ENCODE peak calls at places on chromosome 7, in four cellular contexts. One of them, this sample, is unnamed.

GRCh38 chr7:31948041-31948440 is 122.2 kb downstream of the PDE1C start:
- DNase-seq in dorsolateral prefrontal cortex: no peak
- DNase-seq in A673: no peak
- DNase-seq in kidney epithelial cell: peak
- DNase-seq in this sample: peak

GRCh38 chr7:154553711-154554265 is 449.1 kb downstream of the PAXIP1 start:
- DNase-seq in dorsolateral prefrontal cortex: no peak
- DNase-seq in kidney epithelial cell: no peak
- DNase-seq in A673: no peak
- DNase-seq in this sample: no peak

GRCh38 chr7:139571190-139571589 is 47.7 kb downstream of the CLEC2L start:
- DNase-seq in kidney epithelial cell: no peak
- DNase-seq in A673: no peak
- DNase-seq in dorsolateral prefrontal cortex: no peak
- DNase-seq in this sample: no peak

GRCh38 chr7:24135003-24135817 is 148.8 kb upstream of the NPY start:
- DNase-seq in kidney epithelial cell: no peak
- DNase-seq in dorsolateral prefrontal cortex: no peak
- DNase-seq in A673: no peak
- DNase-seq in this sample: no peak

GRCh38 chr7:91636728-91637127 is 243.8 kb downstream of the MTERF1 start:
- DNase-seq in dorsolateral prefrontal cortex: no peak
- DNase-seq in A673: no peak
- DNase-seq in kidney epithelial cell: no peak
- DNase-seq in this sample: no peak

GRCh38 chr7:106126170-106126938 is 14.2 kb upstream of the SYPL1 start:
- DNase-seq in dorsolateral prefrontal cortex: no peak
- DNase-seq in kidney epithelial cell: no peak
- DNase-seq in A673: peak
- DNase-seq in this sample: peak

GRCh38 chr7:41438919-41439882 is 263.7 kb downstream of the INHBA start:
- DNase-seq in kidney epithelial cell: no peak
- DNase-seq in A673: no peak
- DNase-seq in dorsolateral prefrontal cortex: no peak
- DNase-seq in this sample: peak

GRCh38 chr7:28984631-28985030 is 26.5 kb upstream of the TRIL start:
- DNase-seq in kidney epithelial cell: peak
- DNase-seq in A673: peak
- DNase-seq in dorsolateral prefrontal cortex: peak
- DNase-seq in this sample: peak

GRCh38 chr7:142887282-142888015 is 1.9 kb upstream of the TRPV6 start:
- DNase-seq in dorsolateral prefrontal cortex: no peak
- DNase-seq in kidney epithelial cell: no peak
- DNase-seq in A673: no peak
- DNase-seq in this sample: no peak

GRCh38 chr7:29332875-29333482 is 138.4 kb downstream of the CHN2 start:
- DNase-seq in A673: no peak
- DNase-seq in dorsolateral prefrontal cortex: no peak
- DNase-seq in kidney epithelial cell: no peak
- DNase-seq in this sample: no peak

GRCh38 chr7:116426428-116427156 is 72.9 kb upstream of the CAV2 start:
- DNase-seq in dorsolateral prefrontal cortex: no peak
- DNase-seq in kidney epithelial cell: peak
- DNase-seq in A673: peak
- DNase-seq in this sample: peak

GRCh38 chr7:102469351-102469971 is 4.7 kb downstream of the LRWD1 start:
- DNase-seq in A673: no peak
- DNase-seq in kidney epithelial cell: no peak
- DNase-seq in dorsolateral prefrontal cortex: peak
- DNase-seq in this sample: no peak

GRCh38 chr7:114689391-114689790 is 232.5 kb upstream of the MDFIC start:
- DNase-seq in dorsolateral prefrontal cortex: no peak
- DNase-seq in A673: no peak
- DNase-seq in kidney epithelial cell: no peak
- DNase-seq in this sample: no peak

GRCh38 chr7:131502810-131503545 is 53.5 kb downstream of the PODXL start:
- DNase-seq in A673: peak
- DNase-seq in dorsolateral prefrontal cortex: no peak
- DNase-seq in kidney epithelial cell: no peak
- DNase-seq in this sample: peak

GRCh38 chr7:92754756-92755581 is 81.4 kb downstream of the CDK6 start:
- DNase-seq in A673: peak
- DNase-seq in dorsolateral prefrontal cortex: peak
- DNase-seq in kidney epithelial cell: no peak
- DNase-seq in this sample: no peak

GRCh38 chr7:47571355-47572100 is 10.4 kb downstream of the TNS3 start:
- DNase-seq in A673: no peak
- DNase-seq in dorsolateral prefrontal cortex: no peak
- DNase-seq in kidney epithelial cell: peak
- DNase-seq in this sample: peak

GRCh38 chr7:6228865-6229264 is 43.6 kb downstream of the CYTH3 start:
- DNase-seq in A673: peak
- DNase-seq in kidney epithelial cell: no peak
- DNase-seq in dorsolateral prefrontal cortex: no peak
- DNase-seq in this sample: peak

GRCh38 chr7:32158751-32159360 is 88.6 kb upstream of the PDE1C start:
- DNase-seq in kidney epithelial cell: no peak
- DNase-seq in A673: no peak
- DNase-seq in dorsolateral prefrontal cortex: no peak
- DNase-seq in this sample: no peak

GRCh38 chr7:47581821-47582747 is at the start of gene TNS3:
- DNase-seq in dorsolateral prefrontal cortex: no peak
- DNase-seq in kidney epithelial cell: no peak
- DNase-seq in A673: no peak
- DNase-seq in this sample: peak

GRCh38 chr7:56081626-56082340 is 11.0 kb downstream of the PHKG1 start:
- DNase-seq in A673: no peak
- DNase-seq in kidney epithelial cell: no peak
- DNase-seq in dorsolateral prefrontal cortex: no peak
- DNase-seq in this sample: no peak

GRCh38 chr7:44981035-44981706 is 2.4 kb upstream of the MYO1G start:
- DNase-seq in A673: no peak
- DNase-seq in dorsolateral prefrontal cortex: no peak
- DNase-seq in kidney epithelial cell: no peak
- DNase-seq in this sample: no peak

GRCh38 chr7:155913719-155914118 is 101.5 kb upstream of the SHH start:
- DNase-seq in dorsolateral prefrontal cortex: no peak
- DNase-seq in A673: no peak
- DNase-seq in kidney epithelial cell: no peak
- DNase-seq in this sample: no peak

GRCh38 chr7:27156901-27157716 is 634 bp upstream of the HOXA7 start:
- DNase-seq in dorsolateral prefrontal cortex: no peak
- DNase-seq in A673: no peak
- DNase-seq in kidney epithelial cell: no peak
- DNase-seq in this sample: no peak

GRCh38 chr7:55400191-55400590 is 35.1 kb downstream of the LANCL2 start:
- DNase-seq in kidney epithelial cell: no peak
- DNase-seq in A673: no peak
- DNase-seq in dorsolateral prefrontal cortex: no peak
- DNase-seq in this sample: no peak

GRCh38 chr7:135175931-135176330 is 5.4 kb upstream of the CYREN start:
- DNase-seq in dorsolateral prefrontal cortex: no peak
- DNase-seq in A673: no peak
- DNase-seq in kidney epithelial cell: no peak
- DNase-seq in this sample: no peak

GRCh38 chr7:3109516-3109915 is 65.8 kb upstream of the CARD11 start:
- DNase-seq in kidney epithelial cell: no peak
- DNase-seq in dorsolateral prefrontal cortex: no peak
- DNase-seq in A673: no peak
- DNase-seq in this sample: peak

GRCh38 chr7:3117488-3118228 is 74.0 kb upstream of the CARD11 start:
- DNase-seq in dorsolateral prefrontal cortex: no peak
- DNase-seq in kidney epithelial cell: no peak
- DNase-seq in A673: no peak
- DNase-seq in this sample: no peak

GRCh38 chr7:3114917-3115316 is 71.2 kb upstream of the CARD11 start:
- DNase-seq in kidney epithelial cell: no peak
- DNase-seq in dorsolateral prefrontal cortex: no peak
- DNase-seq in A673: no peak
- DNase-seq in this sample: no peak

GRCh38 chr7:3107889-3108570 is 64.4 kb upstream of the CARD11 start:
- DNase-seq in A673: no peak
- DNase-seq in dorsolateral prefrontal cortex: no peak
- DNase-seq in kidney epithelial cell: no peak
- DNase-seq in this sample: no peak

DNA sequence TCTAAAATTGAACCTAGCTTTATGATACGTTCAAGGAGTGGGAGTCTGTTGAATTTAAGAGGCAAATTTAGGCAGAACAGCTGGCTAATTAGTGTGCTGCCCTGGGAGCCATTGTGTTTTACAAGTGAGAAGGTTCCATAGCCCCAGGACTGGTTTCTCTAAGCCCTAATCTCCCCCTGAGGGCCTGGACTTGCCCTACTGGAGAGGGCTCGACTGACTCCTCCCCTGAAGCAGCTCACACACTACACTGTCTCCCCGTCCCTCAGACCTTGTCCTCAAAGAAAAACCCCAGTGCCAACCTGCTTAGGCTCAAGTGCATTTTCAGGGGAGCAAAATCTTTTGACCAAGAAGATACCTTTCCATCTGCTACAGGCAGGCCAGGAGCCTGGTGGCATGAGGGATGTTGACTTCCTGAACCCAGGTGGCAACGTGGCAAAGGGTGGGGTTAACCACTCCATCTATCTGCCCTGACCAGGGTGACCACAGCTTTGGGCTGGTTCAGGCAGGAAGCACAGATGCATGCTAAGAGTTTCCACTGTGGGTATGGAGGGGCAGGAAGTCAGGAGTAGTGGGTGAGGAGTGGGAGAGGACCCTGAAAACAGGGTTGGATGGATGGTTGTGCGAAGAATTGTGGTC is 69.0 kb upstream of the CARD11 start:
- DNase-seq in kidney epithelial cell: no peak
- DNase-seq in dorsolateral prefrontal cortex: no peak
- DNase-seq in A673: peak
- DNase-seq in this sample: no peak
- H3K4me3 ChIP-seq in kidney epithelial cell: no peak
- H3K4me3 ChIP-seq in dorsolateral prefrontal cortex: no peak
- H3K4me3 ChIP-seq in A673: no peak
- H3K4me3 ChIP-seq in this sample: no peak

GRCh38 chr7:100469227-100470044 is 5.4 kb upstream of the SPACDR start:
- DNase-seq in kidney epithelial cell: no peak
- DNase-seq in dorsolateral prefrontal cortex: peak
- DNase-seq in A673: peak
- DNase-seq in this sample: peak

GRCh38 chr7:100465299-100465698 is 1.2 kb upstream of the SPACDR start:
- DNase-seq in dorsolateral prefrontal cortex: no peak
- DNase-seq in A673: no peak
- DNase-seq in kidney epithelial cell: no peak
- DNase-seq in this sample: no peak

GRCh38 chr7:100465702-100466311 is 1.7 kb upstream of the SPACDR start:
- DNase-seq in kidney epithelial cell: peak
- DNase-seq in A673: peak
- DNase-seq in dorsolateral prefrontal cortex: peak
- DNase-seq in this sample: peak

GRCh38 chr7:100466830-100467605 is 3.0 kb upstream of the SPACDR start:
- DNase-seq in A673: no peak
- DNase-seq in dorsolateral prefrontal cortex: no peak
- DNase-seq in kidney epithelial cell: no peak
- DNase-seq in this sample: no peak

DNA sequence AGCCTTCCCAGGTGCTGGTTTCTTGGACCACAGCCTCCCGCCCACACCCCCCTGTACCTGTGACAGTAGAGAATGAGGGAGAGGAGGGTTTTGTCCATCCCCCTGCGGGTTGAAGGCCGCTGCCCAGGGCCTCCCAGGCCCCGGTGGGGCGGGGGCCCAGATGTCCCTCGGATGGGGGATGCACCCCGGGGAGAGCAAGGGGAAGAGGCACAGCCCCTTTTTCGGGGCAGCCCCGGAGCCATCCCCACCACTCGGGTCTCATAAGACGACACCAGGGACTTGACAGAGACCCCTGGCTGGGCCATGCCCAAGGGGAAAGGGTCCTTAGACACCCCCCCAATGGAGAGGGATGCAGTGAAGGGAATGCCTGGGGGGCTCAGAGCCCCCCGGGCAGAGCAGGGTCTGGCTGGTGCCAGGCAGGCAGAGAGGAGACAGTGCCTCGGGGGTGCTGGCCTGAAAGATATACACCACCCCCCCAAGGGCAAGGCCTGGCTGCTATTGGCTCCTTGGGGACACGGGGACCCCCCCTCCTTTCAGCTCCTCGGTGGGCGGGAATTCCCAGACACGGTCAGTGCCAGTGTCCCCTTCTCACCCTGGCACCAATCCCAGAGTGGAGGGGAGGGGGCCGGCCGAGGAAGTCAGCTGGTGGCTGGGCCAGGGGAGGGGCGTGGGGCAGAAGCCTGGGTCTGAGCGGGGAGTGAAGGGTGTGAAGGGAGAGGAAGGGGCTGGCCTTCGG is 3.7 kb upstream of the SPACDR start:
- DNase-seq in dorsolateral prefrontal cortex: peak
- DNase-seq in A673: no peak
- DNase-seq in kidney epithelial cell: no peak
- DNase-seq in this sample: no peak
- TF ChIP-seq CTCF in dorsolateral prefrontal cortex: peak
- TF ChIP-seq CTCF in A673: no peak
- TF ChIP-seq CTCF in kidney epithelial cell: no peak
- TF ChIP-seq CTCF in this sample: no peak

GRCh38 chr7:120949393-120949799 is 1.2 kb upstream of the ING3 start:
- DNase-seq in kidney epithelial cell: no peak
- DNase-seq in A673: peak
- DNase-seq in dorsolateral prefrontal cortex: no peak
- DNase-seq in this sample: no peak

GRCh38 chr7:120950539-120951308 is at the start of gene ING3:
- DNase-seq in dorsolateral prefrontal cortex: peak
- DNase-seq in A673: peak
- DNase-seq in kidney epithelial cell: peak
- DNase-seq in this sample: peak

GRCh38 chr7:120951309-120951706 is 731 bp downstream of the ING3 start:
- DNase-seq in A673: no peak
- DNase-seq in kidney epithelial cell: no peak
- DNase-seq in dorsolateral prefrontal cortex: no peak
- DNase-seq in this sample: no peak

GRCh38 chr7:120951826-120952225 is 1.2 kb downstream of the ING3 start:
- DNase-seq in dorsolateral prefrontal cortex: no peak
- DNase-seq in kidney epithelial cell: no peak
- DNase-seq in A673: no peak
- DNase-seq in this sample: no peak

DNA sequence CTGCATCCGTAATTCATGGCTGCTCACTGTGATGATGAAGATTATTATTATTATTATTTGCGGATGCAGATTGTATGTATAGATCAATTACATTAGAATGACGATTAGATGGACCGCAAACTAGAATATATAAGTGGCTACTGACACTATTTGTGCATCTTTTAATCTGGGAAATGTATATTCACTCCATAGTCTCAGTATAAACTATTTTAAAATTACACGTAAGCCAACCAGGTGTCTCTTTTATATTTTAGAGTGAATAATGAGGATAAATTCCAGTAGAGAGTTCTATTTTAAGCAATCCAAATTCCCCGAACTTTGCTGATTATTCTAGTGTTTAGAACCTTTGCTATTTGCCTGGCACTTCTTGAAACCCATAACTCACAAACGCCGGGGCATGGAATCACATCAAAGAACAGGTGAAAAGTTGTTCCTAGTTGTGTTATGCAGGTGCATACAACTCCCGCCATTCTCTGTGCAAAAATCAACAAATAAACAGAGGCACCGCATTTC is 495 bp upstream of the ING3 start:
- DNase-seq in A673: peak
- DNase-seq in kidney epithelial cell: no peak
- DNase-seq in dorsolateral prefrontal cortex: no peak
- DNase-seq in this sample: no peak
- H3K4me3 ChIP-seq in A673: peak
- H3K4me3 ChIP-seq in kidney epithelial cell: peak
- H3K4me3 ChIP-seq in dorsolateral prefrontal cortex: peak
- H3K4me3 ChIP-seq in this sample: peak

GRCh38 chr7:86665669-86666068 is 22.0 kb downstream of the GRM3 start:
- DNase-seq in dorsolateral prefrontal cortex: no peak
- DNase-seq in kidney epithelial cell: no peak
- DNase-seq in A673: no peak
- DNase-seq in this sample: no peak
- TF ChIP-seq CTCF in dorsolateral prefrontal cortex: no peak
- TF ChIP-seq CTCF in kidney epithelial cell: no peak
- TF ChIP-seq CTCF in A673: no peak
- TF ChIP-seq CTCF in this sample: no peak